ENCODE peak calls at places on chromosomes 5 and 9, in four cellular contexts. V, O, Q and E are unnamed samples.

GRCh38 chr5:155631116-155631515 is 617.6 kb downstream of the KIF4B start:
- DNase-seq in V (no peak), O (no peak), Q (peak; percentile 87), E (no peak)

GRCh38 chr5:128764910-128765309 is 200.4 kb upstream of the SLC27A6 start:
- DNase-seq in V (no peak), O (no peak), Q (no peak), E (no peak)

GRCh38 chr5:179620703-179621350 is 2.6 kb downstream of the HNRNPH1 start:
- DNase-seq in V (no peak), O (no peak), Q (peak; percentile 19), E (no peak)

GRCh38 chr5:139787568-139788293 is 7.9 kb upstream of the PSD2 start:
- DNase-seq in V (peak; percentile 94), O (peak; percentile 97), Q (peak; percentile 69), E (peak; percentile 93)

GRCh38 chr9:122442568-122442967 is 35.2 kb downstream of the OR1J1 start:
- DNase-seq in V (no peak), O (no peak), Q (no peak), E (no peak)

GRCh38 chr9:16105576-16105975 is 552.7 kb downstream of the CCDC171 start:
- DNase-seq in V (no peak), O (no peak), Q (no peak), E (no peak)

GRCh38 chr9:95887926-95888497 is 12.5 kb downstream of the ERCC6L2 start:
- DNase-seq in V (no peak), O (no peak), Q (no peak), E (no peak)

GRCh38 chr5:141605523-141606277 is 13.1 kb downstream of the DIAPH1 start:
- DNase-seq in V (no peak), O (no peak), Q (no peak), E (peak; percentile 32)

GRCh38 chr5:175696139-175696854 is 38.4 kb downstream of the HRH2 start:
- DNase-seq in V (peak; percentile 85), O (peak; percentile 89), Q (peak; percentile 6), E (peak; percentile 89)

GRCh38 chr9:132898043-132898442 is 19.3 kb downstream of the SPACA9 start:
- DNase-seq in V (no peak), O (no peak), Q (no peak), E (no peak)

GRCh38 chr9:124551472-124552339 is 44.5 kb upstream of the NR5A1 start:
- DNase-seq in V (no peak), O (peak; percentile 90), Q (peak; percentile 76), E (peak; percentile 67)

GRCh38 chr9:123651273-123651672 is 278.7 kb downstream of the DENND1A start:
- DNase-seq in V (no peak), O (no peak), Q (no peak), E (no peak)

GRCh38 chr5:110735545-110735944 is 3.3 kb upstream of the SLC25A46 start:
- DNase-seq in V (no peak), O (no peak), Q (no peak), E (no peak)

GRCh38 chr5:110817437-110817836 is 78.6 kb downstream of the SLC25A46 start:
- DNase-seq in V (no peak), O (no peak), Q (peak; percentile 32), E (no peak)

GRCh38 chr5:134846641-134846960 is 833 bp downstream of the C5orf24 start:
- DNase-seq in V (no peak), O (no peak), Q (peak; percentile 37), E (no peak)

GRCh38 chr9:100673249-100673648 is 95.4 kb downstream of the CAVIN4 start:
- DNase-seq in V (no peak), O (no peak), Q (no peak), E (no peak)

GRCh38 chr5:75167345-75167744 is 69.3 kb downstream of the ANKRD31 start:
- DNase-seq in V (no peak), O (no peak), Q (peak; percentile 6), E (no peak)

GRCh38 chr5:39526914-39527477 is 102.2 kb upstream of the DAB2 start:
- DNase-seq in V (no peak), O (peak; percentile 68), Q (no peak), E (no peak)

GRCh38 chr9:69573666-69574456 is 98.3 kb downstream of the APBA1 start:
- DNase-seq in V (no peak), O (no peak), Q (peak; percentile 19), E (no peak)

GRCh38 chr9:8371686-8372085 is 572.1 kb upstream of the DMAC1 start:
- DNase-seq in V (no peak), O (no peak), Q (no peak), E (no peak)

GRCh38 chr5:81851481-81852178 is 100.7 kb upstream of the SSBP2 start:
- DNase-seq in V (peak; percentile 98), O (peak; percentile 98), Q (peak; percentile 84), E (peak; percentile 97)

GRCh38 chr5:73985145-73985544 is 359.1 kb downstream of the ARHGEF28 start:
- DNase-seq in V (no peak), O (no peak), Q (peak; percentile 83), E (peak; percentile 17)

DNA sequence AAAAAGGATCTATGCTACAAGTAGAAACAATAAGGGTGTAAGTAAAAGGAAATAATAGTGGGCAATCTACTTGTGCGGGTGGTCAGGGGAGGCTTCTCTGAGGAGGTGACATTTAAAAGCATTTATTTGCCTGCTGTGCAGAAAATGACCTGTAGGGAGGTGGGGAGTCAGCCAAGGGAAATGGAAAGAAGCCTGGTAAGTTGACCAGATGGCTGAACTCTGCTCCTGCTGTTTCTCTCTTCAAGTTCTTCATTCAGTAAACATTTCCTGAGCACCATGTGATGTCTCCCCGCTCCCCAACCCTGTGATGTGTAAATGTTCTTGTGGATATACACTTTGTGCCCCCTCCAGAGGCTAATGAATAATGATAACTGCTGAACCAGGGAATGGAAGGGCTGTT is 9.9 kb upstream of the SPIN1 start:
- DNase-seq in V (no peak), O (peak; percentile 84), Q (no peak), E (no peak)
- TF ChIP-seq CTCF in V (no peak), O (peak; percentile 66), Q (no peak), E (no peak)

GRCh38 chr9:112145886-112146285 is 29.2 kb downstream of the SUSD1 start:
- DNase-seq in V (no peak), O (peak; percentile 75), Q (peak; percentile 68), E (no peak)
- H3K27ac ChIP-seq in V (no peak overlapping the region), O (no peak overlapping the region), Q (peak overlapping the region; percentile 77), E (peak overlapping the region; percentile 12)

GRCh38 chr5:177366528-177367322 is 9.0 kb downstream of the RGS14 start:
- DNase-seq in V (peak; percentile 94), O (peak; percentile 98), Q (no peak), E (peak; percentile 93)

GRCh38 chr5:177367981-177368960 is 10.5 kb downstream of the RGS14 start:
- DNase-seq in V (no peak), O (peak; percentile 53), Q (no peak), E (no peak)

GRCh38 chr5:177365845-177366527 is 8.3 kb downstream of the RGS14 start:
- DNase-seq in V (no peak), O (peak; percentile 65), Q (no peak), E (no peak)

GRCh38 chr5:177369050-177369912 is 11.6 kb downstream of the RGS14 start:
- DNase-seq in V (no peak), O (peak; percentile 83), Q (no peak), E (no peak)

DNA sequence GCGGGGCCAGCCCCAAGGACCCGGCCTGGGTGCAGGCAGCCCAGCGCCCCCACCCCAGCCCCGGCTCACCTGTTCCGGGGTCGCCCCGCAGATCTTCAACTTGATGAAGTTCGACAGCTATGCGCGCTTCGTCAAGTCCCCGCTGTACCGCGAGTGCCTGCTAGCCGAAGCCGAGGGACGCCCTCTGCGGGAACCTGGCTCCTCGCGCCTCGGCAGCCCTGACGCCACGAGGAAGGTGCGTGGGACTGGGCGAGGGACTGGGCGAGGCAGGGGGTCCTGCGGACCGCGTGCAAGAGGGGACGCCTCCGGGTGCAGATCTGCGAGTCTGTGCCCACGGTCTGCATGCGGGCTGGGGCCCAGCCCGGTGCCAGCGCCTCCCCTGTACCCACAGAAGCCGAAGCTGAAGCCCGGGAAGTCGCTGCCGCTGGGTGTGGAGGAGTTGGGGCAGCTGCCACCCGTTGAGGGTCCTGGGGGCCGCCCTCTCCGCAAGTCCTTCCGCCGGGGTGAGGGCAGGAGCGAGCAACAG is 9.7 kb downstream of the RGS14 start:
- DNase-seq in V (no peak), O (no peak), Q (no peak), E (no peak)
- TF ChIP-seq CTCF in V (no peak), O (no peak), Q (no peak), E (no peak)

DNA sequence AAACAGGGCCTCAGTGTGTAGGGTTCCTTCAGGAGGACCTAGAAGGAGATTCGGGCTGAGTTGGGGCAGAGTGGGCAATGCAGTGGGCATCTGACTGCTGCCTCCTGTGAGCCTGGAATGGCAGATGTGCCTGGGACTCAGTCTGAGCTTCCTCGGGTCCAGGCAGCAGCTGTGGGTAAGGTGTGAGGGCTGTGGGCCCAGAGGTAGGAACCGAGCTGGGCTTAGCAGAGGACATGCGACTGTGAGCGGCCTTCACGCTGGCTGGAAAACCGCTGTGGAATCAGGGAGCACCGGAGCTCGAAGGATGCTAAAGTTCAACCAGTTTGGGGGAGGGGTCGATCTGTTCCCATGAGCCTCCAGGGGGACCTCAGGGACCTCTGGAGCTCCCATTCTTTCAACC is 137.0 kb downstream of the PAX5 start:
- DNase-seq in V (no peak), O (peak; percentile 52), Q (no peak), E (no peak)
- H3K27ac ChIP-seq in V (no peak overlapping the region), O (no peak overlapping the region), Q (no peak overlapping the region), E (no peak overlapping the region)

GRCh38 chr5:173602423-173602822 is 14.0 kb downstream of the BOD1 start:
- DNase-seq in V (peak; percentile 75), O (no peak), Q (no peak), E (peak; percentile 86)
- TF ChIP-seq CTCF in V (no peak), O (peak; percentile 29), Q (no peak), E (no peak)

DNA sequence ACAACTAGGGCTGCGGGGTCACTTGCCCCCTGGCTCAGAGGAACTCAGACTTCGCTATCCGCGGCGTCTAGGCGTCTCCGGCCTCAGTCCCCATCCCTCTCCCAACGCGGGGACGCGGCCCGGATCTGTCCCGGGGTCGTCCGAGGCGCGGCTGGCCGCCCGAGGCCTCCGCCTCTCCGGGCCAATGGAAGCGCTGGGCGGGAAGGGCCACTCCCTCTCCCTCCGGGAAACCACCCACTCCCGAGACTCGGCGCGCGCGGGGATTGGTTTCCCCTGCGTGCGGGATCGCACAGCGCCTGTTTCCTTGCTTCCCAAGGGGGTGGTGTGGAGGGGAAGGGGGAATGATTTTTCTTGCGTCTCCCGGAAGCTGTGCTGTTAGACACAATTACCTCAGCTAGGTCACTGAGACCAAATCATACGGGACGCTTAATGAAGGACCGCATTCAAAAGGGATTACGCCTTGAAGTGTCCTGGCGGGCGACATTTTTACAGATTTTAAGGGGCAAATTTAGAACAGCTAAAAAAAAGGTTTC is 38.4 kb downstream of the NR2F1 start:
- DNase-seq in V (peak; percentile 82), O (peak; percentile 89), Q (peak; percentile 13), E (peak; percentile 80)
- H3K27ac ChIP-seq in V (peak overlapping the region; percentile 80), O (peak overlapping the region; percentile 87), Q (no peak overlapping the region), E (peak overlapping the region; percentile 29)

DNA sequence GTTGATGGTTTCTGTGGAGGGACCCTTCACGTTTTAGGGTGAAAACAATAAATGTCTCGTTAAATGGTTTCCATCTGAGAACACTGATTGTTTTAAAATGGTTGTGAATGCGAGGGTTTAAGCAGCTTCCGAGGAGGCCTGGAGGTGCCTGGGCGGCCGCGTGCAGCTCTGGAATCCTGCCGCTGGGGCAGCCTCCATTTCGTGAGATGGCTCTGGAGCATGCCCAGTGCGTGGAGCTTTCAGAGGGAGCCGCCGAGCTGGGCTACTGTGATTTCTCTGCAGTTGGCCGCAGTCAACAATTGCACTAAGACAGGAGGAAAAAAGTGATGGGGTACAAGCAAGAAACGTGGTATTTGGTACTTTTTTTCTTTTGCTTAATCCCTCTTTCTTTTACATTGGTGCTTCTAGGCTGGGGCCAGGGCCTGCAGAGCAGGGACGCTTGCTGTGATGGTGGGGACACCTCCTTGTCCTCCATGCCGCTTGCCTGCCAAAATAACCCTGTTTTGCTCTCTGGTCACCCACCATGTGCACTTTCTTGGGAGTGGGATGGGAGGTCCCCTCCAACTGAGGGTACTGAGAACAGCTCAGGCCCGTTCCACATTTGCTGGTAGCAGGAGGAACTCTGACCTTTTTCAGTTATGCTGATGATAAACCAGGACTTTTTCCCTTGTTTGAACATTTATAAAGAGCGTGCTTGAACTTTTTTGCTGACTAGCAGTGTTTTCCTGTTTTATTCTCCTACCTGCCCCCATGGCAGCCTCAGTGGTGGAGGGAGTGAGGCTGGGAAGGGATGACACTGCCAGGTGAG is 47.1 kb downstream of the EHMT1 start:
- DNase-seq in V (no peak), O (peak; percentile 88), Q (no peak), E (peak; percentile 61)
- TF ChIP-seq CTCF in V (no peak), O (peak; percentile 64), Q (no peak), E (no peak)